ENCODE peak calls at places on chromosomes 5 and 9, in four cellular contexts. D is IMR-90, F is K562, G is endothelial cell of umbilical vein. O is an unnamed sample.
A peak's percentile ranks its signal among the peaks of the same experiment; 100 is the strongest.

GRCh38 chr9:113463418-113464285 is at the start of gene RGS3:
- DNase-seq in D (no peak), F (peak; percentile 48), G (peak; percentile 48), O (no peak)

GRCh38 chr5:78221964-78222451 is 72.5 kb downstream of the AP3B1 start:
- DNase-seq in D (peak; percentile 4), F (no peak), G (no peak), O (peak; percentile 92)

GRCh38 chr9:132584616-132585560 is 2.5 kb downstream of the BARHL1 start:
- DNase-seq in D (peak; percentile 33), F (no peak), G (no peak), O (no peak)

GRCh38 chr5:33711094-33711670 is 180.6 kb downstream of the ADAMTS12 start:
- DNase-seq in D (no peak), F (no peak), G (no peak), O (no peak)

GRCh38 chr5:115360036-115360685 is 63.7 kb upstream of the CCDC112 start:
- DNase-seq in D (peak; percentile 57), F (no peak), G (no peak), O (no peak)

GRCh38 chr9:113464672-113465271 is 1.2 kb downstream of the RGS3 start:
- DNase-seq in D (no peak), F (no peak), G (no peak), O (no peak)

GRCh38 chr5:112697301-112697700 is 40.4 kb upstream of the APC start:
- DNase-seq in D (no peak), F (no peak), G (no peak), O (no peak)

GRCh38 chr9:119959846-119960545 is 590.8 kb upstream of the BRINP1 start:
- DNase-seq in D (no peak), F (no peak), G (no peak), O (no peak)

GRCh38 chr9:125484632-125485282 is 222.3 kb downstream of the MAPKAP1 start:
- DNase-seq in D (peak; percentile 87), F (no peak), G (peak; percentile 59), O (no peak)

GRCh38 chr5:111079846-111080245 is 8.3 kb downstream of the TSLP start:
- DNase-seq in D (peak; percentile 57), F (no peak), G (no peak), O (no peak)

GRCh38 chr9:70668751-70669150 is 254.3 kb upstream of the KLF9 start:
- DNase-seq in D (no peak), F (no peak), G (no peak), O (no peak)

GRCh38 chr5:154603978-154604679 is 126.1 kb upstream of the HAND1 start:
- DNase-seq in D (peak; percentile 16), F (no peak), G (no peak), O (no peak)

GRCh38 chr5:169162407-169162806 is 138.5 kb downstream of the SLIT3 start:
- DNase-seq in D (no peak), F (no peak), G (peak; percentile 59), O (no peak)

GRCh38 chr5:68970617-68971016 is 123.2 kb upstream of the SLC30A5 start:
- DNase-seq in D (no peak), F (no peak), G (no peak), O (no peak)

DNA sequence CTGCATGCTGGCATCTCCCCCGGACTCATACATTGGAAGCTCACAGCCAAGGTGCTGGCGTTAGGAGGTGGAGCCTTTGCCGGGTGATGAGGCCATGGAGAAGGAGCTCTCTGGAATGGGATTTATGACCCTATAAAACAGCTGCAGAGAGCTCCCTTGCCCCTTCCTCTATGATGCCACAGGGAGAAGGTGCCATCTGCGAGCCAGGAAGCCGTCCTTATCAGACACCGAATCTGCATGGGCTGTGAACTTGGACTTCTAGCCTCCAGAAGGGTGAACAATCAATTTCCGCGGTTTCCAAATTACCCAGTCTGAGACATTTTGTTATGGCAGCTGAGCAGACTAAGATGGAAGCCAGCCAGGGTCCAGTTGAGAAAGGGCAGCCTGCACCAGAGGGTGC is 381.2 kb upstream of the IRX1 start:
- DNase-seq in D (no peak), F (no peak), G (no peak), O (no peak)
- TF ChIP-seq FOS in D (no peak), F (no peak), G (no peak), O (no peak)

DNA sequence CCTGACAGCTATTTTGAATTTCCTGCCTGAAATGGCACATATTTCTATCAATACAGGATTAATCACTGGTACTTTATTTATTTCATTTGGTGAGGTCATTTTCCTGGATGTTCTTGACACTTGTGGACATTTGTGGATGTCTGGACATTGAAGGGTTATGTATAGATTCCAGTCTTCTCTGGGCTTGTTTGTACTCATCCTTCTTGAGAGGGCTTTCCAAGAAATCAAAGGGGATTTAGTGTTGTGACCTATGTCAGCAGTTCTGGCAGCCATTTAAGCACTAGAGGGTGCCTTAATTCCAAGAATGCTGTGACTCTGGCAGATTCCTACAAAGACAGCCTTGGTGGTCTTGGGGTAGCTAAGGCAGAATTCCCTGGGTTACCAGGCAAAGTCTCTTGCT is 259.7 kb downstream of the CSNK1G3 start:
- DNase-seq in D (no peak), F (no peak), G (no peak), O (no peak)
- TF ChIP-seq FOS in D (no peak), F (no peak), G (no peak), O (no peak)

DNA sequence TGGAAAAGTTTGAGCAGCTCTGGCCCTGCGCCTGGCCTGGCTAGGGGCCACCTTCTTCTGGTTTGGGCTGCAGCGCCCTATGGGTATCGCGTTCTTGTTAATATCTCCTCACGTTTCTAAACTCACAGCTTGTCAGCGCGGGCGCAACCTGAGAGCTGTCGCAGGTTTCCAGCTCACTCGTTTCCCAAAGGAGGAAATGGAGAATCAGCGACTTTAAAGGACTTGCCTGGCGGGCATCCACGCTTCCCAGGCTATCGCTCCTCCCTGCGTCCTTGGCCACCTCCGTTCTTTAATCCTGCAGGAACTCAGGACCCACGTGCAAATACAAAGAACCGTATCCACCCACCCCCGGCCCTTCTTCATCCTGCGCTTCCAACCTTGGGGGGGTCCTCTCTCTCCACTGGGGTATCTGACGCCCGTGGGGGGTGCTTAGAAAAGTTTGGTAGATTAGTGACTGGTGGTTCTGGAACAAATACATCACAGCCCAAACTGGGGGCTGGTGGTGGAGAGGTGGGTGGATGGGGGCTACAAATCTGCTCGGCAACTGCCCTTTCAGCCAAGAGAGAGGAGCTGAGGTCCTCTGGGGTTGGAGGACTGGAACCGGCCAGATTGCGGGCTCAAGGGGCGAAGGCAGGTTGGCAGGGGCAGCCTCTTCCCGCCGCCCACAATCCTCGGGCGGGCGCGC is 575 bp upstream of the PSAT1 start:
- DNase-seq in D (peak; percentile 54), F (no peak), G (peak; percentile 47), O (no peak)
- TF ChIP-seq FOS in D (no peak), F (no peak), G (no peak), O (no peak)

GRCh38 chr5:12668564-12668963 is 764.3 kb upstream of the CTNND2 start:
- DNase-seq in D (no peak), F (no peak), G (no peak), O (no peak)

GRCh38 chr5:12672141-12672540 is 767.9 kb upstream of the CTNND2 start:
- DNase-seq in D (no peak), F (no peak), G (no peak), O (no peak)

DNA sequence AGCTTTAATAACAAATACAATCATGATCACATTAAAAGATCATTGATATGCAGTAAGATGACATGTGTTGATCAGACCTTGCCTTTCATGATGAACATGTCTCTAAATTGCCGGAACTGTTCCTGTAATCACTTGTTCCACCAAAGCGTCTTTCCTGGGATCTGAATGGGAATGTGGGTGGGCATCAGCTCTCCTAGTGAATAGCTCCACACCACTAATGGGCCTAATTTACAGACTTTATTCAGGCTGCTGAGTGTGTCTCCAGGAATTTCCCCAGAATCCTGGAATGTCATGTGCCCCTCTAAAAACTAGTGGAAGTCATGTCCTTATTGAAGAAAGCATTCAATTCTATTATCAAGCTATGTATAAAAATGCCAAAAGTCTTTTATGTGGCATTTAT is 765.1 kb upstream of the CTNND2 start:
- DNase-seq in D (no peak), F (no peak), G (no peak), O (no peak)
- TF ChIP-seq FOS in D (no peak), F (no peak), G (no peak), O (no peak)

DNA sequence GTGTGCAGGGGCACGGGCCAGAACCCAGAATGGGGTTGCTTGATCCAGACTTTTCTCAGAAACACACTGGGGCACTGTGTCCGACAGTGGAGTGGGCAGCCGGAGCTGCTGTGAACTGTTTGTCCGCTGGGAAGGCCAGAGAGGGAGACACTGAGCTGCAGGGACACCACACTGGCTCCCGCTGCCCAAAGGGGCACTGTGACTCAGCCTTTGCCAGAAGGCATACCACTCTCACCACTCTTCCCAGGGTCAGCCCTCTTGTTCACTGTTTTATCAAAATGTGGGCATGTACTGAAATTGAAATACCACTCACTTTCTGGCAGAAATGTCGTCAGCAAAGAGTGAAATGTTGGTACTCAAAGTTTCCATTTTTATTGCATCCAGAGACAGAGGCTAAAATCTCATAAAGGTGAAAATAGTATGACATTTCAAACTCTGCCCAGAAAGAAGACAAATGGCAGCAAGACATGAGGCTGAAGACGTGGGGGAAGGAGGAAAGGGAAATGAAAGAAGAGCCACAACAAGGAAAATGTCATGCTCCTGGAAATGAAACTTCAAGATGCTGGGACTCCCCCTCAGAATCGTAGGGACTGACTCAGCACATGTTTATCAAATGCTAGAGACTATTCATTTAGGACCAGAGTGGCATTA is 4.5 kb upstream of the IL7R start:
- DNase-seq in D (peak; percentile 43), F (no peak), G (no peak), O (peak; percentile 26)
- TF ChIP-seq FOS in D (no peak), F (no peak), G (no peak), O (no peak)

GRCh38 chr9:137694236-137694959 is 75.6 kb downstream of the EHMT1 start:
- DNase-seq in D (no peak), F (no peak), G (no peak), O (no peak)
- TF ChIP-seq FOS in D (no peak), F (no peak), G (no peak), O (no peak)

GRCh38 chr9:115733736-115734135 is 419.9 kb upstream of the PAPPA start:
- DNase-seq in D (no peak), F (no peak), G (no peak), O (no peak)

GRCh38 chr9:115730845-115731244 is 422.7 kb upstream of the PAPPA start:
- DNase-seq in D (peak; percentile 13), F (no peak), G (no peak), O (no peak)

GRCh38 chr9:115733318-115733717 is 420.3 kb upstream of the PAPPA start:
- DNase-seq in D (no peak), F (no peak), G (no peak), O (no peak)

GRCh38 chr9:115730396-115730795 is 423.2 kb upstream of the PAPPA start:
- DNase-seq in D (no peak), F (no peak), G (no peak), O (no peak)
- TF ChIP-seq FOS in D (no peak), F (no peak), G (no peak), O (no peak)

DNA sequence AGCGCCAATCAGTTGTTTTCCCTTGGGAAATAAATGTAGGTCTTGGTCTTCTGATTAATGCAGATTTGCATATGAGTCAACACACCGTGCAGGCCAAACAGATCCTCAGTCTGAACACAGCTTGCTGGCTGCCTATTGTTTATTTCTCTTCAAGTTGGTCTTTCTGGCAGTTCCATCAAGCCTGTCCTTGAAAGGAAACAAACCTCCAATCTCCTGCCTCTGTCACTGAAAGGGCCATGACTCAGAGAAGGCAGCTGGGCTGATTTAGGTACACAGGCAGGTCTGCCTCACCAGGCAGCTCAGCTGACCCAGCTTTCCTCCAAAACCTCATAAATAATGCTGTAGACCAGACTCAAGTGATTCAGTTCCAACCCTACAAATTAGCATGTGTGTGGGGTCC is 175.9 kb downstream of the MAN2A1 start:
- DNase-seq in D (peak; percentile 98), F (no peak), G (peak; percentile 96), O (no peak)
- TF ChIP-seq FOS in D (peak; percentile 50), F (no peak), G (peak; percentile 92), O (no peak)

O was measured in GM12878.